ENCODE peak calls at places on chromosomes 16 and 17, in six cellular contexts. H is HuH-7.5, V is sciatic nerve, O is Peyer's patch, R is amniotic stem cell, C is C1 segment of cervical spinal cord. Z is an unnamed sample.

GRCh38 chr17:36855459-36855858 is 81.8 kb upstream of the LHX1 start:
- DNase-seq in R (no peak), H (no peak), C (no peak), O (no peak), V (no peak), Z (no peak)

GRCh38 chr17:8173871-8174322 is 2.3 kb downstream of the TMEM107 start:
- DNase-seq in R (no peak), H (no peak), V (no peak), C (no peak), O (no peak), Z (no peak)

GRCh38 chr17:57900991-57901743 is 51.3 kb upstream of the MRPS23 start:
- DNase-seq in H (no peak), C (no peak), R (no peak), O (no peak), V (no peak), Z (peak)

GRCh38 chr16:85335584-85336492 is 223.6 kb upstream of the CIBAR2 start:
- DNase-seq in C (no peak), V (no peak), H (no peak), R (no peak), O (peak), Z (no peak)

GRCh38 chr16:27240948-27241531 is 27.5 kb downstream of the NSMCE1 start:
- DNase-seq in O (no peak), H (no peak), R (no peak), C (no peak), V (no peak), Z (peak)

GRCh38 chr17:78736526-78737079 is 45.5 kb downstream of the CYTH1 start:
- DNase-seq in R (no peak), V (peak), C (peak), H (no peak), O (peak), Z (no peak)

GRCh38 chr16:70740919-70741778 is 55.3 kb upstream of the MTSS2 start:
- DNase-seq in R (no peak), O (no peak), H (no peak), V (no peak), C (no peak), Z (peak)

GRCh38 chr17:43791589-43791988 is 11.4 kb downstream of the CFAP97D1 start:
- DNase-seq in R (no peak), C (no peak), V (no peak), H (no peak), O (no peak), Z (no peak)

GRCh38 chr16:19105891-19106624 is 7.7 kb upstream of the ITPRIPL2 start:
- DNase-seq in O (no peak), V (no peak), C (no peak), H (no peak), R (no peak), Z (no peak)

GRCh38 chr17:33328129-33328528 is 35.0 kb upstream of the ASIC2 start:
- DNase-seq in H (no peak), V (no peak), C (no peak), O (no peak), R (no peak), Z (no peak)

GRCh38 chr16:3698941-3699340 is 18.4 kb downstream of the TRAP1 start:
- DNase-seq in O (no peak), V (no peak), R (no peak), H (no peak), C (no peak), Z (no peak)

GRCh38 chr17:30821751-30822723 is 2.5 kb downstream of the CRLF3 start:
- DNase-seq in H (no peak), R (no peak), C (no peak), O (peak), V (no peak), Z (no peak)

Z was measured in right lobe of liver.